ENCODE peak calls at places on chromosome 14, in four cellular contexts. G, F, K and Y are unnamed samples. For H3K4me1 and H3K27me3, the result is how much of the 10 kb centered on the place peaks cover.

GRCh38 chr14:33026850-33027420 is 88.3 kb downstream of the NPAS3 start:
- DNase-seq in K (no peak), G (no peak), F (no peak), Y (no peak)

GRCh38 chr14:22546722-22547071 is 42.3 kb downstream of the DAD1 start:
- DNase-seq in K (no peak), F (no peak), G (no peak), Y (no peak)

GRCh38 chr14:103628221-103628683 is 759 bp upstream of the KLC1 start:
- DNase-seq in G (no peak), F (peak), K (no peak), Y (no peak)

GRCh38 chr14:23119362-23120327 is 590 bp upstream of the CEBPE start:
- DNase-seq in K (peak), G (no peak), F (no peak), Y (peak)

GRCh38 chr14:80906946-80907345 is 34.6 kb downstream of the CEP128 start:
- DNase-seq in F (no peak), G (no peak), K (no peak), Y (no peak)

GRCh38 chr14:61188196-61188595 is 92.9 kb downstream of the TMEM30B start:
- DNase-seq in K (no peak), F (no peak), G (no peak), Y (no peak)

GRCh38 chr14:102138535-102138934 is 1.2 kb upstream of the WDR20 start:
- DNase-seq in F (no peak), G (peak), K (no peak), Y (no peak)

GRCh38 chr14:95562892-95563685 is 28.2 kb downstream of the GLRX5 start:
- DNase-seq in F (peak), K (no peak), G (no peak), Y (no peak)

GRCh38 chr14:68027276-68027675 is 207.7 kb downstream of the RAD51B start:
- DNase-seq in F (no peak), G (no peak), K (no peak), Y (no peak)

GRCh38 chr14:23183479-23183878 is at the start of gene SLC7A8:
- DNase-seq in G (peak), F (peak), K (peak), Y (peak)

GRCh38 chr14:101464310-101464983 is 96.8 kb upstream of the DIO3 start:
- DNase-seq in F (no peak), K (no peak), G (no peak), Y (no peak)

GRCh38 chr14:74408870-74409269 is 17.1 kb downstream of the SYNDIG1L start:
- DNase-seq in G (no peak), K (no peak), F (no peak), Y (no peak)

GRCh38 chr14:57182760-57183503 is 85.8 kb downstream of the EXOC5 start:
- DNase-seq in K (no peak), G (peak), F (no peak), Y (no peak)

GRCh38 chr14:53946404-53947400 is 9.9 kb downstream of the BMP4 start:
- DNase-seq in K (no peak), F (peak), G (no peak), Y (no peak)

GRCh38 chr14:65555358-65555757 is 142.8 kb downstream of the FUT8 start:
- DNase-seq in F (no peak), G (no peak), K (no peak), Y (no peak)

GRCh38 chr14:97408503-97408902 is 611.3 kb downstream of the VRK1 start:
- DNase-seq in K (no peak), G (peak), F (no peak), Y (peak)
- H3K4me1 ChIP-seq in K (under half), G (half or more), F (under half), Y (under half)

GRCh38 chr14:97350894-97351713 is 553.9 kb downstream of the VRK1 start:
- DNase-seq in G (no peak), F (no peak), K (no peak), Y (no peak)

GRCh38 chr14:97353102-97353501 is 555.9 kb downstream of the VRK1 start:
- DNase-seq in G (no peak), F (no peak), K (no peak), Y (no peak)

GRCh38 chr14:97349946-97350345 is 552.8 kb downstream of the VRK1 start:
- DNase-seq in G (no peak), K (no peak), F (no peak), Y (no peak)

GRCh38 chr14:97346675-97347074 is 549.5 kb downstream of the VRK1 start:
- DNase-seq in K (no peak), F (no peak), G (no peak), Y (no peak)

GRCh38 chr14:97350415-97350814 is 553.2 kb downstream of the VRK1 start:
- DNase-seq in G (no peak), K (no peak), F (no peak), Y (no peak)
- H3K27me3 ChIP-seq in G (under half), K (under half), F (under half), Y (under half)

DNA sequence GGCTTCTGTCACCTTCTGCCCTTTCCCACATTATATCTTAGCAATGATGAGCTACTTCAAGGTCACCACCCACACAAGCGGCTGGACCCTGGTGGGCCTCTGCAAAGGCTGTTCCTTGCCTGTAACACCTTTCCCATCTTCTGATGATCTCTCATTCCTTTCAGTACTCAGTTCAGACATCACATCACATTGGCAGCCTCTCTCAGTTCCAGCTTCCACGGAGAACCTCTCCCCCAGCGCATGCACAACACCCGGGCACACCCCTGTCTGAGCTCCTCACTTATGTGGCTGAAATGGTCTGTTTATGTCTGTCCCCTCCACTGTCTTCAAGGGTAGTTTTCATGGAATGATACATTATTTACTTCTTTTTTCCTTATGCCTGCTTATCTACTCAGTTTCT is 6.5 kb upstream of the NID2 start:
- DNase-seq in F (no peak), K (no peak), G (no peak), Y (no peak)
- H3K4me1 ChIP-seq in F (under half), K (under half), G (under half), Y (under half)

DNA sequence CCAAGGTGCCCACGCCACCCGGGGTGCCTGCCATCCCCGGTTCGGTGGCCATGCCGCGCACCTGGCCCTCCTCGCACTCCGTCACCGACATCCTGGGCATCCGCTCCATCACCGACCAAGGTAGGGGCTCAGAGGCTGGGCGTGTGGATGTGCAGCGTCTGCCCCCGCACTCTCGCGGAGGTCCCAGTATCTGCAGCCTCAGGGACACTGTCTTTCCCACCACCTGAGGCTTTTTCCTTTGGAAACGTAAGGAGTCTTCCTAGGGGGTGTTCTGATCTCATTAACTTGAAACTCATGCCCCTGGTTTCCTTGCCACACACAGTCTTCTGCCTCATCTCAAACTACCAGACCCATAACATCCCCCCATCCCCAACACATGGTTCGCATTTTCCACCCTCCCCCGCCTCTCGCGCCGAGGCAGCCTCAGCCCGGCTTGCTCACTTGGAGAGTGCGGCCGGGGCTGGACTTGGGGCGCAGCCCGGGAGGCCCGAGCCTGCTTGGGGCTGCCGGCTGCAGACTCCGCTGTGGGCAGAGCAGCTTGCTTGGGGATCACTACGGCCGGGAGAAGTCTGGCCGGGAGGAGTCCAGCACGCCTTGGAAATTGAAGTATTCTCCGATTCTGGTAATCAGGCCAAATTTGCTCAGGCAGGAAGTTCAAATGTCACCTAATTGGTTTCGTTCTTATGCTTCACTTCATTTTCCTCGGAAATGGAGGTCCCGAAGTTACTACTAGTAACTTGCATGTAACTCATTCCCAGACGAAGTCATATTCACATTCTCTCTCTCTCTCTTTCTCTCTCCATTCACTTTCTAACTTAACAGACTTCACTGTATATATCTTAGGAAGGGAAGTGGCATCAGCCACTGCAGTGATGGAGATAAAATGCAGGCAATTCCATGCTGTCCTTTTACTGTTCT is 2.0 kb downstream of the PAX9 start:
- DNase-seq in G (peak), K (no peak), F (no peak), Y (no peak)
- H3K27me3 ChIP-seq in G (under half), K (under half), F (half or more), Y (under half)

GRCh38 chr14:97604731-97605130 is 807.5 kb downstream of the VRK1 start:
- DNase-seq in F (no peak), K (no peak), G (no peak), Y (no peak)
- H3K4me1 ChIP-seq in F (under half), K (half or more), G (under half), Y (half or more)